ENCODE peak calls at places on chromosomes 12 and 14, in four cellular contexts. H, U, V and T are unnamed samples.
A peak's percentile ranks its signal among the peaks of the same experiment; 100 is the strongest.

GRCh38 chr14:104396682-104397470 is 182.7 kb upstream of the C14orf180 start:
- DNase-seq in U (no peak), H (no peak), V (no peak), T (no peak)

GRCh38 chr14:77023001-77023996 is 5.2 kb downstream of the IRF2BPL start:
- DNase-seq in U (peak; percentile 97), H (no peak), V (peak; percentile 83), T (peak; percentile 73)

GRCh38 chr14:21825845-21826244 is 152.2 kb upstream of the OR4E1 start:
- DNase-seq in U (no peak), V (no peak), H (no peak), T (no peak)

GRCh38 chr14:37422748-37423147 is 172.3 kb downstream of the FOXA1 start:
- DNase-seq in V (no peak), U (no peak), H (no peak), T (no peak)

GRCh38 chr12:124909831-124910560 is 4.5 kb downstream of the UBC start:
- DNase-seq in H (no peak), V (peak; percentile 22), U (no peak), T (peak; percentile 42)

GRCh38 chr12:64390275-64390851 is at the start of gene C12orf56:
- DNase-seq in H (no peak), V (peak; percentile 47), U (no peak), T (peak; percentile 32)

GRCh38 chr14:65476942-65477318 is 64.4 kb downstream of the FUT8 start:
- DNase-seq in V (no peak), H (no peak), U (no peak), T (no peak)

GRCh38 chr14:91204657-91205056 is 39.8 kb downstream of the GPR68 start:
- DNase-seq in V (no peak), H (no peak), U (no peak), T (no peak)

GRCh38 chr14:29926701-29927595 is 699 bp downstream of the PRKD1 start:
- DNase-seq in H (peak; percentile 57), V (peak; percentile 27), U (peak; percentile 54), T (peak; percentile 81)

GRCh38 chr14:37116933-37117844 is 55.2 kb downstream of the SLC25A21 start:
- DNase-seq in V (no peak), H (no peak), U (peak; percentile 39), T (peak; percentile 89)

GRCh38 chr14:70753518-70753953 is 55.8 kb downstream of the MAP3K9 start:
- DNase-seq in U (peak; percentile 94), V (peak; percentile 46), H (no peak), T (no peak)

GRCh38 chr12:108446766-108447165 is 68.3 kb upstream of the FICD start:
- DNase-seq in H (no peak), V (no peak), U (no peak), T (peak; percentile 68)

GRCh38 chr12:63302269-63302940 is 151.4 kb upstream of the AVPR1A start:
- DNase-seq in V (no peak), U (no peak), H (no peak), T (no peak)

GRCh38 chr12:105561981-105562726 is 231.7 kb downstream of the C12orf75 start:
- DNase-seq in V (peak; percentile 44), U (no peak), H (no peak), T (peak; percentile 65)

GRCh38 chr14:68819260-68819691 is 26.4 kb upstream of the ZFP36L1 start:
- DNase-seq in V (peak; percentile 67), H (no peak), U (no peak), T (peak; percentile 19)

GRCh38 chr14:70601162-70601561 is 707 bp upstream of the MED6 start:
- DNase-seq in V (no peak), H (no peak), U (no peak), T (peak; percentile 59)

GRCh38 chr14:31420013-31420318 is 384 bp downstream of the HEATR5A start:
- DNase-seq in V (peak; percentile 87), U (peak; percentile 90), H (no peak), T (no peak)

GRCh38 chr12:4962539-4963486 is 53.1 kb downstream of the KCNA1 start:
- DNase-seq in H (no peak), U (no peak), V (no peak), T (no peak)

GRCh38 chr12:124778411-124778810 is 85.3 kb downstream of the SCARB1 start:
- DNase-seq in V (no peak), U (no peak), H (no peak), T (no peak)

GRCh38 chr14:69049675-69050074 is 70.6 kb upstream of the ACTN1 start:
- DNase-seq in H (no peak), V (no peak), U (peak; percentile 29), T (peak; percentile 94)

GRCh38 chr12:20212036-20212435 is 156.3 kb upstream of the PDE3A start:
- DNase-seq in U (no peak), H (no peak), V (no peak), T (peak; percentile 52)
- H3K9ac ChIP-seq in U (no peak overlapping the region), H (no peak overlapping the region), V (no peak overlapping the region), T (peak overlapping the region; percentile 7)

GRCh38 chr12:15721716-15722115 is 67.5 kb downstream of the EPS8 start:
- DNase-seq in H (no peak), V (no peak), U (no peak), T (peak; percentile 61)

GRCh38 chr12:15720299-15720698 is 68.9 kb downstream of the EPS8 start:
- DNase-seq in H (no peak), V (no peak), U (no peak), T (no peak)

GRCh38 chr12:15716566-15716965 is 72.6 kb downstream of the EPS8 start:
- DNase-seq in V (no peak), U (no peak), H (no peak), T (no peak)

GRCh38 chr12:15717940-15718567 is 71.1 kb downstream of the EPS8 start:
- DNase-seq in H (no peak), U (no peak), V (no peak), T (no peak)

DNA sequence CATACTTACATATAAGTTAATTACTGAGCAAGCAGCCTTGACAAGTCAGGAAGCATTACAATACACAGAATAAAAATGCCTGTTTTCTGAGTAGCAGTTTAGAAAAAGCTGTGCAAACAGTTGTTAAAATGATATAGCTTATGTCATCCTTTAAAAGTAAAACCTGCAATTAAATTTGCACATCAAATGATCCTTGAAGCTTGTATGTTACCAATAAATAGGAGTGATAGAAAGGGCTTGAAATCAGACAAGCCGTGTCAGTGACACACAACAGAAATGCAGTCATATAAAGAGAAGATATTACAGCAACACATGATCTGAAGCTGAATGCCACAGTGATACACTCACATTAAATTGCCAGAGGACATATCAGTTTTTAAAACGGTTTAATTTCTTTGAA is 70.0 kb downstream of the EPS8 start:
- DNase-seq in U (no peak), H (no peak), V (no peak), T (peak; percentile 36)
- H3K4me1 ChIP-seq in U (peaks cover 21% of the 10 kb centered on the region), H (no peaks in the 10 kb centered on the region), V (peaks cover 5% of the 10 kb centered on the region), T (peaks cover 61% of the 10 kb centered on the region)

GRCh38 chr14:73613046-73613383 is 698 bp downstream of the ACOT6 start:
- DNase-seq in V (peak; percentile 36), U (no peak), H (no peak), T (no peak)

GRCh38 chr14:73612339-73613045 is at the start of gene ACOT6:
- DNase-seq in H (peak; percentile 64), U (peak; percentile 79), V (peak; percentile 81), T (peak; percentile 86)

GRCh38 chr14:73610692-73611091 is 1.6 kb upstream of the ACOT6 start:
- DNase-seq in H (no peak), V (peak; percentile 26), U (peak; percentile 90), T (no peak)

GRCh38 chr14:73616831-73617230 is 4.5 kb downstream of the ACOT6 start:
- DNase-seq in H (no peak), V (no peak), U (no peak), T (no peak)

GRCh38 chr14:73613419-73613963 is 1.2 kb downstream of the ACOT6 start:
- DNase-seq in U (peak; percentile 58), V (no peak), H (no peak), T (no peak)
- H3K4me3 ChIP-seq in U (peak overlapping the region; percentile 78), V (peak overlapping the region; percentile 63), H (no peak overlapping the region), T (peak overlapping the region; percentile 85)

DNA sequence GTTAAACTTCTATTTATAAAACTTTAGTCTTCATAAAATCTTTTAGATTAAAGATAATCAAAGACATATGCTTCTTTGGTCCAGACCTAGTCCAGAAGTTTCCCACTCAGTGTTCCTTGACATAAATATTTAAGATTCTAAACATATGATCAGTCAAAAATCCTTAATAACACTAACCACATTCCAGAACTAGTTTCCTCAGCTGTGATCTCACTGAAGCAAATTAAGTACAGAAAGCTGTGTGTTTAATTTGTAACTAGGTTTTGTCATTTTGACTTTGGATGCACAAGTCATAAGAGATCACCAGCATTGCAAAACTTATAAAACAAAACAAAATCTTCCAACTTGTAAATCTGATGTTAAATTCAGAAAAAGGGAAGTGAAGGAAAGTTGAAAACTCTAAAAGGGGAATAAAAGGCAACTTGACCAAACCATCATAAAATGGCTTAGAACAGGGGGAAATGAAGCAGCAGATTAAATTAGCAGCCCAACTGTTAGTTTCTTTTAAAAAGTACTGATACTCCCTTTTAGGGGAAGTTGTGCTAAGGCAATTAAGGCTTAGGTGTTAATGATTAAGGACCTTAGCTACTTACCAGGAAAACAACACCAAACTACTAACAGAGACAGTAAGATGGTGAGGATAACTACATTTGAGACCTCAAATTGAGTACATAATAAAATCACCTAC is 56.6 kb downstream of the SH2B3 start:
- DNase-seq in V (no peak), U (no peak), H (no peak), T (peak; percentile 87)
- H3K9ac ChIP-seq in V (no peak overlapping the region), U (no peak overlapping the region), H (no peak overlapping the region), T (peak overlapping the region; percentile 48)